ENCODE peak calls at places on chromosomes 6 and 20, in ten cellular contexts. S, X, L, T, A, G, F, B, J and Q are unnamed samples.

GRCh38 chr6:133991096-133991593 is 38.1 kb downstream of the TBPL1 start:
- DNase-seq in S (no peak), X (no peak), L (no peak), T (no peak), A (no peak), G (no peak), F (no peak), B (no peak), J (peak), Q (no peak)

GRCh38 chr20:29410805-29411457 is 1846.5 kb upstream of the DEFB115 start:
- DNase-seq in S (no peak), X (no peak), L (no peak), T (no peak), A (no peak), G (no peak), F (no peak), B (no peak), J (no peak), Q (no peak)

GRCh38 chr20:18020931-18021330 is 36.8 kb downstream of the OVOL2 start:
- DNase-seq in S (no peak), X (no peak), L (no peak), T (no peak), A (no peak), G (no peak), F (no peak), B (no peak), J (no peak), Q (no peak)

GRCh38 chr6:157388924-157389323 is 7.9 kb downstream of the ZDHHC14 start:
- DNase-seq in S (no peak), X (no peak), L (no peak), T (no peak), A (no peak), G (no peak), F (no peak), B (no peak), J (no peak), Q (no peak)

GRCh38 chr20:53003420-53003819 is 31.3 kb downstream of the TSHZ2 start:
- DNase-seq in S (no peak), X (no peak), L (no peak), T (no peak), A (no peak), G (no peak), F (no peak), B (no peak), J (no peak), Q (no peak)

GRCh38 chr6:116975600-116975999 is 98.6 kb downstream of the RFX6 start:
- DNase-seq in S (no peak), X (no peak), L (no peak), T (no peak), A (no peak), G (no peak), F (no peak), B (no peak), J (peak), Q (no peak)

GRCh38 chr6:19210849-19211590 is 626.1 kb upstream of the ID4 start:
- DNase-seq in S (no peak), X (no peak), L (peak), T (peak), A (no peak), G (no peak), F (no peak), B (no peak), J (no peak), Q (no peak)

GRCh38 chr6:50249493-50249892 is 199.8 kb upstream of the DEFB112 start:
- DNase-seq in S (no peak), X (no peak), L (no peak), T (no peak), A (no peak), G (no peak), F (no peak), B (no peak), J (peak), Q (no peak)

GRCh38 chr6:97189767-97190166 is 93.2 kb downstream of the MMS22L start:
- DNase-seq in S (no peak), X (no peak), L (no peak), T (no peak), A (no peak), G (no peak), F (no peak), B (no peak), J (peak), Q (no peak)

GRCh38 chr6:67679566-67680296 is 955.4 kb upstream of the ADGRB3 start:
- DNase-seq in S (no peak), X (no peak), L (no peak), T (no peak), A (no peak), G (no peak), F (no peak), B (no peak), J (peak), Q (no peak)

GRCh38 chr20:39716796-39717341 is 754.7 kb downstream of the DHX35 start:
- DNase-seq in S (no peak), X (no peak), L (no peak), T (no peak), A (no peak), G (no peak), F (no peak), B (no peak), J (peak), Q (no peak)

GRCh38 chr20:7428946-7429345 is 511.3 kb downstream of the HAO1 start:
- DNase-seq in S (no peak), X (no peak), L (no peak), T (no peak), A (no peak), G (no peak), F (no peak), B (no peak), J (no peak), Q (no peak)

GRCh38 chr6:89454300-89454699 is 21.3 kb downstream of the ANKRD6 start:
- DNase-seq in S (no peak), X (no peak), L (no peak), T (no peak), A (no peak), G (no peak), F (no peak), B (no peak), J (no peak), Q (no peak)

GRCh38 chr20:22775671-22776139 is 191.3 kb upstream of the FOXA2 start:
- DNase-seq in S (no peak), X (no peak), L (no peak), T (no peak), A (no peak), G (no peak), F (no peak), B (no peak), J (peak), Q (no peak)

GRCh38 chr6:43742931-43743632 is 26.9 kb upstream of the VEGFA start:
- DNase-seq in S (no peak), X (no peak), L (no peak), T (peak), A (no peak), G (no peak), F (no peak), B (no peak), J (no peak), Q (no peak)

GRCh38 chr6:124881898-124882579 is 80.2 kb upstream of the RNF217 start:
- DNase-seq in S (no peak), X (no peak), L (no peak), T (no peak), A (no peak), G (no peak), F (no peak), B (no peak), J (peak), Q (no peak)